ENCODE peak calls at places on chromosomes 12 and 14, in eight cellular contexts. One of them, this sample, is unnamed.

GRCh38 chr12:6373022-6373787 is 2.2 kb downstream of the SCNN1A start:
- DNase-seq in Peyer's patch: peak; percentile 60
- DNase-seq in T-helper 2 cell: no peak
- DNase-seq in RWPE1: no peak
- DNase-seq in endothelial cell of umbilical vein: no peak
- DNase-seq in astrocyte of the spinal cord: no peak
- DNase-seq in right atrium auricular region: no peak
- DNase-seq in nephron progenitor cell: no peak
- DNase-seq in this sample: no peak

GRCh38 chr12:84276215-84276614 is 636.4 kb downstream of the SLC6A15 start:
- DNase-seq in Peyer's patch: no peak
- DNase-seq in T-helper 2 cell: no peak
- DNase-seq in RWPE1: no peak
- DNase-seq in endothelial cell of umbilical vein: no peak
- DNase-seq in astrocyte of the spinal cord: no peak
- DNase-seq in right atrium auricular region: no peak
- DNase-seq in nephron progenitor cell: no peak
- DNase-seq in this sample: peak; percentile 0

GRCh38 chr14:23154876-23155587 is 28.4 kb downstream of the SLC7A8 start:
- DNase-seq in Peyer's patch: peak; percentile 72
- DNase-seq in T-helper 2 cell: no peak
- DNase-seq in RWPE1: peak; percentile 76
- DNase-seq in endothelial cell of umbilical vein: peak; percentile 85
- DNase-seq in astrocyte of the spinal cord: peak; percentile 84
- DNase-seq in right atrium auricular region: peak; percentile 91
- DNase-seq in nephron progenitor cell: no peak
- DNase-seq in this sample: peak; percentile 89

GRCh38 chr12:111417784-111418593 is 12.3 kb downstream of the SH2B3 start:
- DNase-seq in Peyer's patch: no peak
- DNase-seq in T-helper 2 cell: no peak
- DNase-seq in RWPE1: no peak
- DNase-seq in endothelial cell of umbilical vein: no peak
- DNase-seq in astrocyte of the spinal cord: no peak
- DNase-seq in right atrium auricular region: no peak
- DNase-seq in nephron progenitor cell: no peak
- DNase-seq in this sample: no peak

GRCh38 chr12:119804011-119804641 is 73.0 kb downstream of the CIT start:
- DNase-seq in Peyer's patch: no peak
- DNase-seq in T-helper 2 cell: no peak
- DNase-seq in RWPE1: peak; percentile 75
- DNase-seq in endothelial cell of umbilical vein: peak; percentile 71
- DNase-seq in astrocyte of the spinal cord: peak; percentile 68
- DNase-seq in right atrium auricular region: peak; percentile 66
- DNase-seq in nephron progenitor cell: peak; percentile 72
- DNase-seq in this sample: peak; percentile 78

GRCh38 chr12:9673404-9674225 is 4.1 kb downstream of the CLEC2D start:
- DNase-seq in Peyer's patch: peak; percentile 81
- DNase-seq in T-helper 2 cell: peak; percentile 45
- DNase-seq in RWPE1: peak; percentile 63
- DNase-seq in endothelial cell of umbilical vein: peak; percentile 94
- DNase-seq in astrocyte of the spinal cord: peak; percentile 96
- DNase-seq in right atrium auricular region: no peak
- DNase-seq in nephron progenitor cell: no peak
- DNase-seq in this sample: peak; percentile 92

GRCh38 chr12:16198884-16199283 is 78.6 kb downstream of the SLC15A5 start:
- DNase-seq in Peyer's patch: no peak
- DNase-seq in T-helper 2 cell: no peak
- DNase-seq in RWPE1: no peak
- DNase-seq in endothelial cell of umbilical vein: no peak
- DNase-seq in astrocyte of the spinal cord: no peak
- DNase-seq in right atrium auricular region: no peak
- DNase-seq in nephron progenitor cell: no peak
- DNase-seq in this sample: no peak

GRCh38 chr14:51283402-51283825 is 43.4 kb downstream of the TMX1 start:
- DNase-seq in Peyer's patch: no peak
- DNase-seq in T-helper 2 cell: no peak
- DNase-seq in RWPE1: peak; percentile 92
- DNase-seq in endothelial cell of umbilical vein: peak; percentile 93
- DNase-seq in astrocyte of the spinal cord: peak; percentile 95
- DNase-seq in right atrium auricular region: no peak
- DNase-seq in nephron progenitor cell: peak; percentile 17
- DNase-seq in this sample: peak; percentile 93

GRCh38 chr12:109197327-109197726 is 80.9 kb downstream of the ACACB start:
- DNase-seq in Peyer's patch: no peak
- DNase-seq in T-helper 2 cell: no peak
- DNase-seq in RWPE1: no peak
- DNase-seq in endothelial cell of umbilical vein: no peak
- DNase-seq in astrocyte of the spinal cord: no peak
- DNase-seq in right atrium auricular region: no peak
- DNase-seq in nephron progenitor cell: no peak
- DNase-seq in this sample: no peak

GRCh38 chr14:94992046-94992445 is 165.3 kb downstream of the DICER1 start:
- DNase-seq in Peyer's patch: no peak
- DNase-seq in T-helper 2 cell: no peak
- DNase-seq in RWPE1: peak; percentile 70
- DNase-seq in endothelial cell of umbilical vein: no peak
- DNase-seq in astrocyte of the spinal cord: no peak
- DNase-seq in right atrium auricular region: no peak
- DNase-seq in nephron progenitor cell: no peak
- DNase-seq in this sample: no peak